ENCODE peak calls at places on chromosome 17, in seven cellular contexts. One of them, this sample, is unnamed.

GRCh38 chr17:57143919-57144318 is 58.9 kb downstream of the AKAP1 start:
- DNase-seq in K562: no peak
- DNase-seq in HepG2: no peak
- DNase-seq in SK-N-SH: no peak
- DNase-seq in GM12892: no peak
- DNase-seq in GM12878: no peak
- DNase-seq in H1: no peak
- DNase-seq in this sample: no peak

GRCh38 chr17:76032073-76032779 is 5.1 kb upstream of the EVPL start:
- DNase-seq in K562: no peak
- DNase-seq in HepG2: peak
- DNase-seq in SK-N-SH: peak
- DNase-seq in GM12892: no peak
- DNase-seq in GM12878: no peak
- DNase-seq in H1: no peak
- DNase-seq in this sample: no peak

GRCh38 chr17:62702746-62703268 is 75.3 kb downstream of the MRC2 start:
- DNase-seq in K562: no peak
- DNase-seq in HepG2: no peak
- DNase-seq in SK-N-SH: no peak
- DNase-seq in GM12892: no peak
- DNase-seq in GM12878: no peak
- DNase-seq in H1: no peak
- DNase-seq in this sample: no peak

GRCh38 chr17:64084940-64085649 is 44.8 kb downstream of the ERN1 start:
- DNase-seq in K562: peak
- DNase-seq in HepG2: no peak
- DNase-seq in SK-N-SH: no peak
- DNase-seq in GM12892: no peak
- DNase-seq in GM12878: no peak
- DNase-seq in H1: no peak
- DNase-seq in this sample: no peak

GRCh38 chr17:60039096-60039495 is 39.6 kb downstream of the HEATR6 start:
- DNase-seq in K562: peak
- DNase-seq in HepG2: no peak
- DNase-seq in SK-N-SH: no peak
- DNase-seq in GM12892: no peak
- DNase-seq in GM12878: no peak
- DNase-seq in H1: no peak
- DNase-seq in this sample: no peak

GRCh38 chr17:76267051-76267576 is 2.0 kb downstream of the UBALD2 start:
- DNase-seq in K562: no peak
- DNase-seq in HepG2: no peak
- DNase-seq in SK-N-SH: no peak
- DNase-seq in GM12892: no peak
- DNase-seq in GM12878: no peak
- DNase-seq in H1: no peak
- DNase-seq in this sample: no peak

GRCh38 chr17:67139784-67140665 is 95.7 kb downstream of the CACNG1 start:
- DNase-seq in K562: peak
- DNase-seq in HepG2: peak
- DNase-seq in SK-N-SH: no peak
- DNase-seq in GM12892: no peak
- DNase-seq in GM12878: no peak
- DNase-seq in H1: no peak
- DNase-seq in this sample: no peak

GRCh38 chr17:8137645-8138342 is 13.9 kb upstream of the HES7 start:
- DNase-seq in K562: peak
- DNase-seq in HepG2: no peak
- DNase-seq in SK-N-SH: no peak
- DNase-seq in GM12892: no peak
- DNase-seq in GM12878: no peak
- DNase-seq in H1: no peak
- DNase-seq in this sample: no peak

GRCh38 chr17:45171338-45172231 is 9.9 kb downstream of the HEXIM2 start:
- DNase-seq in K562: no peak
- DNase-seq in HepG2: peak
- DNase-seq in SK-N-SH: no peak
- DNase-seq in GM12892: no peak
- DNase-seq in GM12878: no peak
- DNase-seq in H1: no peak
- DNase-seq in this sample: no peak

GRCh38 chr17:4241535-4241934 is 22.2 kb downstream of the ANKFY1 start:
- DNase-seq in K562: no peak
- DNase-seq in HepG2: no peak
- DNase-seq in SK-N-SH: no peak
- DNase-seq in GM12892: no peak
- DNase-seq in GM12878: no peak
- DNase-seq in H1: no peak
- DNase-seq in this sample: no peak
- TF ChIP-seq TAF1 in K562: no peak
- TF ChIP-seq TAF1 in HepG2: no peak
- TF ChIP-seq TAF1 in SK-N-SH: no peak
- TF ChIP-seq TAF1 in GM12892: no peak
- TF ChIP-seq TAF1 in GM12878: no peak
- TF ChIP-seq TAF1 in H1: no peak
- TF ChIP-seq TAF1 in this sample: no peak

GRCh38 chr17:37039269-37039668 is 90.5 kb downstream of the AATF start:
- DNase-seq in K562: no peak
- DNase-seq in HepG2: no peak
- DNase-seq in SK-N-SH: no peak
- DNase-seq in GM12892: no peak
- DNase-seq in GM12878: no peak
- DNase-seq in H1: no peak
- DNase-seq in this sample: no peak
- TF ChIP-seq TAF1 in K562: no peak
- TF ChIP-seq TAF1 in HepG2: no peak
- TF ChIP-seq TAF1 in SK-N-SH: no peak
- TF ChIP-seq TAF1 in GM12892: no peak
- TF ChIP-seq TAF1 in GM12878: no peak
- TF ChIP-seq TAF1 in H1: no peak
- TF ChIP-seq TAF1 in this sample: no peak

GRCh38 chr17:58272367-58273280 is 8.1 kb downstream of the MPO start:
- DNase-seq in K562: no peak
- DNase-seq in HepG2: no peak
- DNase-seq in SK-N-SH: peak
- DNase-seq in GM12892: no peak
- DNase-seq in GM12878: no peak
- DNase-seq in H1: peak
- DNase-seq in this sample: no peak

GRCh38 chr17:58271532-58271931 is 9.2 kb downstream of the MPO start:
- DNase-seq in K562: no peak
- DNase-seq in HepG2: no peak
- DNase-seq in SK-N-SH: no peak
- DNase-seq in GM12892: no peak
- DNase-seq in GM12878: no peak
- DNase-seq in H1: no peak
- DNase-seq in this sample: no peak

GRCh38 chr17:58275417-58275816 is 5.3 kb downstream of the MPO start:
- DNase-seq in K562: no peak
- DNase-seq in HepG2: no peak
- DNase-seq in SK-N-SH: peak
- DNase-seq in GM12892: no peak
- DNase-seq in GM12878: no peak
- DNase-seq in H1: no peak
- DNase-seq in this sample: no peak

GRCh38 chr17:58276423-58276822 is 4.3 kb downstream of the MPO start:
- DNase-seq in K562: no peak
- DNase-seq in HepG2: no peak
- DNase-seq in SK-N-SH: peak
- DNase-seq in GM12892: no peak
- DNase-seq in GM12878: no peak
- DNase-seq in H1: no peak
- DNase-seq in this sample: no peak

DNA sequence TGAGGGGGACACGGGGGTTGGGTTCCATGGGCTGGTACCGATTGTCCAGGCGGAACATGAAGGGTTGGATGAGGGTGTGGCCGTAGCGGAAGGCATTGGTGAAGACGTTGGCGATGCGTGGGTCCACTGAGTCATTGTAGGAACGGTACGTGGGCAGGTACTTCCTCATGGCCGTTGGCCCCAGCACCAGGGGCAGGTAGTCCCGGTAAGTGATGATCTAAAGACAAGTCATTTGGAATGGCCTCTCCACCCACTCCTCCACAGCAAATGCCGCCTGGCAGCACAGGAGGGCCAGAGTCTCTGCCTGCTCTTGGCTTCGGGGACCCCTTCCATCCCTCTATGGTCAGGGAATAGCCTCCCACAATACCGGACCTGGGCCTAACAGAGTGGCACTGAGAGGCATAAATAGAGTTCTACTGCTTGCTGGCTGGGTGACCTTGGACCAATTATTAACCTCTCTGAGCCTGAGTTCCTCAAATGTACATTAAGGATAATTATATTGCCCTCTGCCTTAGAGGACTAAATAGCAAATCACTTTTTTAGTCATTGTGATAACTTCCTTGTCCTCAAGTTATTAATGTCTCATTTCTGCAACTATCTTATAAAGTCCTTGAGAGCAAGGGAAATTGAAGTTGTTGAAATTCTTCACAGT is 7.2 kb downstream of the MPO start:
- DNase-seq in K562: no peak
- DNase-seq in HepG2: no peak
- DNase-seq in SK-N-SH: peak
- DNase-seq in GM12892: no peak
- DNase-seq in GM12878: no peak
- DNase-seq in H1: no peak
- DNase-seq in this sample: no peak
- TF ChIP-seq TAF1 in K562: no peak
- TF ChIP-seq TAF1 in HepG2: no peak
- TF ChIP-seq TAF1 in SK-N-SH: no peak
- TF ChIP-seq TAF1 in GM12892: no peak
- TF ChIP-seq TAF1 in GM12878: no peak
- TF ChIP-seq TAF1 in H1: no peak
- TF ChIP-seq TAF1 in this sample: no peak

DNA sequence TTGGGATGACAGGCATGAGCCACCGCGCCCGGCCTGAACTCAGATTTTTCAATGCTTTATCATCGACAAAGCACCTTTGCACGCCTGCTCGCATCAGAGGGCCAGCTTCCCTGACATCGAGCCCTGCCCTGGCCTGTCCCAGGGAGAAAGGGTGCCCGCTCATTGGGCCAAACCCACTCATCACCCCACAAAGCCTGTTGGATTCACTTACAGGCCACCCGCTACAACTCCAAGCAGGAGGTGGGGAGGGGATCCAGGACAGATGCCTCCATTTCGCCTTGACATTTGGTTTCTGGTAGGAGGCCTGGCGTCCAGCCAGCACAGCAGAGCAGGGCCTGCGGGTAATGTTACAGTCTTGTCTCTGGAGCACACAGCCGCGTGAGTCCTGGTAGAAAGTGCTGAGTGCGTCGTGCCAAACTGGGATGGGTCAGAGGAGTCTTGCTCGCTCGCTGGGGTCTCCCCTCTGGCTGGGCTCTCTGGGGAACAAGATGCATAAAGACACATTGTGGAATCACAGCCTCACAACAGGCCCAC is 19.8 kb downstream of the SMTNL2 start:
- DNase-seq in K562: peak
- DNase-seq in HepG2: no peak
- DNase-seq in SK-N-SH: peak
- DNase-seq in GM12892: no peak
- DNase-seq in GM12878: no peak
- DNase-seq in H1: no peak
- DNase-seq in this sample: peak
- TF ChIP-seq TAF1 in K562: no peak
- TF ChIP-seq TAF1 in HepG2: no peak
- TF ChIP-seq TAF1 in SK-N-SH: no peak
- TF ChIP-seq TAF1 in GM12892: no peak
- TF ChIP-seq TAF1 in GM12878: no peak
- TF ChIP-seq TAF1 in H1: no peak
- TF ChIP-seq TAF1 in this sample: no peak

GRCh38 chr17:2926019-2926650 is 129.9 kb downstream of the RAP1GAP2 start:
- DNase-seq in K562: no peak
- DNase-seq in HepG2: no peak
- DNase-seq in SK-N-SH: peak
- DNase-seq in GM12892: no peak
- DNase-seq in GM12878: no peak
- DNase-seq in H1: no peak
- DNase-seq in this sample: no peak
- TF ChIP-seq TAF1 in K562: no peak
- TF ChIP-seq TAF1 in HepG2: no peak
- TF ChIP-seq TAF1 in SK-N-SH: peak
- TF ChIP-seq TAF1 in GM12892: no peak
- TF ChIP-seq TAF1 in GM12878: no peak
- TF ChIP-seq TAF1 in H1: no peak
- TF ChIP-seq TAF1 in this sample: no peak

GRCh38 chr17:14464741-14465140 is 163.9 kb downstream of the HS3ST3B1 start:
- DNase-seq in K562: no peak
- DNase-seq in HepG2: no peak
- DNase-seq in SK-N-SH: no peak
- DNase-seq in GM12892: no peak
- DNase-seq in GM12878: no peak
- DNase-seq in H1: no peak
- DNase-seq in this sample: no peak
- TF ChIP-seq TAF1 in K562: no peak
- TF ChIP-seq TAF1 in HepG2: no peak
- TF ChIP-seq TAF1 in SK-N-SH: no peak
- TF ChIP-seq TAF1 in GM12892: no peak
- TF ChIP-seq TAF1 in GM12878: no peak
- TF ChIP-seq TAF1 in H1: no peak
- TF ChIP-seq TAF1 in this sample: no peak

DNA sequence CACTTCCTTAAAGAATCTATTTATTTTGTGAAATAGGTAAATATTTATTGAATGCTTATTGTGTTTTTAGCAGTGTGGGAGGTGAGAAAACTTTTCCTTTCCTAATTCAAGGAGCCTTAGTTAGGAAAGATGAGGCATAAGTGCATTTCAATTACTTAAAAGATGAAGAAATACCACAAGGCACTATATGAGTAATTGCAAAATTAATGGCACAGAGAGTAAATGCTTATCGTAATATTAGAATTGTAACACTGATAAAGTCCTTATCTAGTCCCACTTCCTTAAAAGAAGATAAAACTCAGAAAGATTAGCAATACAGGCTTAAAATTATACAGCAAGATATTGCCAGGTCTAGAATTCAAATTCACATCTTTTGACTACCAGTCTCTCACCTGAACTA is 232.6 kb upstream of the TBX2 start:
- DNase-seq in K562: no peak
- DNase-seq in HepG2: no peak
- DNase-seq in SK-N-SH: no peak
- DNase-seq in GM12892: no peak
- DNase-seq in GM12878: no peak
- DNase-seq in H1: no peak
- DNase-seq in this sample: no peak
- TF ChIP-seq TAF1 in K562: no peak
- TF ChIP-seq TAF1 in HepG2: no peak
- TF ChIP-seq TAF1 in SK-N-SH: no peak
- TF ChIP-seq TAF1 in GM12892: no peak
- TF ChIP-seq TAF1 in GM12878: no peak
- TF ChIP-seq TAF1 in H1: no peak
- TF ChIP-seq TAF1 in this sample: no peak